ENCODE peak calls at places on chromosomes 3 and 15, in eight cellular contexts. D, T, P, Q, V, Y, N and K are unnamed samples.

GRCh38 chr3:152486364-152486763 is 217.6 kb downstream of the MBNL1 start:
- DNase-seq in D (no peak), T (no peak), P (no peak), Q (no peak), V (no peak), Y (no peak), N (no peak), K (no peak)

GRCh38 chr15:84980196-84981053 is 1.2 kb upstream of the PDE8A start:
- DNase-seq in D (peak; percentile 60), T (peak; percentile 95), P (peak; percentile 87), Q (peak; percentile 74), V (peak; percentile 82), Y (peak; percentile 85), N (peak; percentile 59), K (peak; percentile 67)

GRCh38 chr3:175208316-175208715 is 349.2 kb downstream of the NAALADL2 start:
- DNase-seq in D (no peak), T (no peak), P (no peak), Q (no peak), V (no peak), Y (no peak), N (no peak), K (no peak)

GRCh38 chr3:66500575-66501482 is at the start of gene LRIG1:
- DNase-seq in D (peak; percentile 95), T (peak; percentile 100), P (peak; percentile 96), Q (peak; percentile 97), V (peak; percentile 99), Y (peak; percentile 99), N (no peak), K (peak; percentile 91)

GRCh38 chr3:48215466-48215865 is 7.8 kb upstream of the CAMP start:
- DNase-seq in D (no peak), T (no peak), P (no peak), Q (no peak), V (peak; percentile 54), Y (peak; percentile 56), N (no peak), K (no peak)

GRCh38 chr15:96285306-96285705 is 45.2 kb upstream of the NR2F2 start:
- DNase-seq in D (no peak), T (peak; percentile 81), P (no peak), Q (no peak), V (no peak), Y (peak; percentile 36), N (no peak), K (no peak)

GRCh38 chr3:190321789-190322603 is at the start of gene CLDN1:
- DNase-seq in D (peak; percentile 1), T (peak; percentile 94), P (peak; percentile 83), Q (peak; percentile 83), V (peak; percentile 86), Y (peak; percentile 88), N (peak; percentile 64), K (peak; percentile 24)

GRCh38 chr3:138774529-138775253 is 60.0 kb downstream of the PIK3CB start:
- DNase-seq in D (peak; percentile 96), T (no peak), P (no peak), Q (no peak), V (peak; percentile 69), Y (peak; percentile 91), N (peak; percentile 93), K (peak; percentile 75)

GRCh38 chr3:123778991-123779622 is 105.0 kb downstream of the MYLK start:
- DNase-seq in D (no peak), T (no peak), P (no peak), Q (no peak), V (no peak), Y (peak; percentile 44), N (no peak), K (no peak)

GRCh38 chr3:43455233-43455632 is 166.6 kb downstream of the ANO10 start:
- DNase-seq in D (no peak), T (no peak), P (no peak), Q (no peak), V (no peak), Y (peak; percentile 26), N (peak; percentile 91), K (peak; percentile 82)

GRCh38 chr3:165895919-165896318 is 58.7 kb upstream of the BCHE start:
- DNase-seq in D (no peak), T (no peak), P (no peak), Q (no peak), V (no peak), Y (no peak), N (no peak), K (peak; percentile 15)

GRCh38 chr15:66433726-66434125 is 47.0 kb downstream of the MAP2K1 start:
- DNase-seq in D (no peak), T (no peak), P (no peak), Q (no peak), V (no peak), Y (no peak), N (no peak), K (no peak)

GRCh38 chr3:157159037-157159761 is 748 bp downstream of the CCNL1 start:
- DNase-seq in D (peak; percentile 45), T (peak; percentile 91), P (peak; percentile 69), Q (peak; percentile 72), V (peak; percentile 74), Y (peak; percentile 84), N (peak; percentile 77), K (no peak)

GRCh38 chr15:73165435-73165834 is 113.2 kb downstream of the NEO1 start:
- DNase-seq in D (no peak), T (no peak), P (no peak), Q (no peak), V (no peak), Y (no peak), N (no peak), K (no peak)

GRCh38 chr3:61915296-61915695 is 353.9 kb downstream of the PTPRG start:
- DNase-seq in D (no peak), T (no peak), P (no peak), Q (no peak), V (no peak), Y (no peak), N (no peak), K (no peak)

GRCh38 chr3:16346413-16347081 is 81.5 kb downstream of the OXNAD1 start:
- DNase-seq in D (no peak), T (no peak), P (no peak), Q (no peak), V (no peak), Y (no peak), N (no peak), K (no peak)

GRCh38 chr3:116059421-116060096 is 385.7 kb downstream of the LSAMP start:
- DNase-seq in D (no peak), T (peak; percentile 61), P (no peak), Q (no peak), V (peak; percentile 44), Y (peak; percentile 6), N (peak; percentile 77), K (peak; percentile 82)

GRCh38 chr15:81336568-81336967 is 12.6 kb upstream of the STARD5 start:
- DNase-seq in D (no peak), T (no peak), P (peak; percentile 50), Q (no peak), V (no peak), Y (no peak), N (no peak), K (peak; percentile 3)

GRCh38 chr15:52171386-52171785 is 19.8 kb downstream of the GNB5 start:
- DNase-seq in D (no peak), T (no peak), P (no peak), Q (no peak), V (no peak), Y (no peak), N (no peak), K (no peak)

GRCh38 chr3:168714609-168715240 is 619.0 kb upstream of the GOLIM4 start:
- DNase-seq in D (no peak), T (no peak), P (peak; percentile 31), Q (no peak), V (no peak), Y (no peak), N (no peak), K (no peak)

GRCh38 chr15:94845391-94845718 is 614.0 kb downstream of the MCTP2 start:
- DNase-seq in D (no peak), T (no peak), P (no peak), Q (no peak), V (no peak), Y (no peak), N (no peak), K (no peak)

GRCh38 chr3:59498995-59499394 is 449.2 kb upstream of the CFAP20DC start:
- DNase-seq in D (no peak), T (no peak), P (no peak), Q (no peak), V (no peak), Y (no peak), N (no peak), K (no peak)

GRCh38 chr3:159733194-159733860 is 255.3 kb upstream of the IL12A start:
- DNase-seq in D (no peak), T (no peak), P (no peak), Q (no peak), V (no peak), Y (no peak), N (peak; percentile 67), K (no peak)